ENCODE peak calls at places on chromosomes 1 and 21, in four cellular contexts. One of them, this sample, is unnamed. For H3K36me3, the result is how much of the 10 kb centered on the place peaks cover.

GRCh38 chr21:25561668-25562641 is 45.3 kb downstream of the MRPL39 start:
- DNase-seq in left lung: peak
- DNase-seq in mammary epithelial cell: no peak
- DNase-seq in endodermal cell: peak
- DNase-seq in this sample: peak

GRCh38 chr1:54975709-54976108 is 4.7 kb upstream of the TMEM61 start:
- DNase-seq in mammary epithelial cell: no peak
- DNase-seq in left lung: no peak
- DNase-seq in endodermal cell: peak
- DNase-seq in this sample: no peak

GRCh38 chr1:245934409-245934808 is 572.7 kb downstream of the SMYD3 start:
- DNase-seq in mammary epithelial cell: no peak
- DNase-seq in left lung: no peak
- DNase-seq in endodermal cell: no peak
- DNase-seq in this sample: no peak

GRCh38 chr1:168507271-168507670 is 36.5 kb downstream of the XCL2 start:
- DNase-seq in mammary epithelial cell: no peak
- DNase-seq in left lung: no peak
- DNase-seq in endodermal cell: no peak
- DNase-seq in this sample: no peak

GRCh38 chr1:16440150-16440479 is 409 bp upstream of the NECAP2 start:
- DNase-seq in endodermal cell: no peak
- DNase-seq in mammary epithelial cell: no peak
- DNase-seq in left lung: no peak
- DNase-seq in this sample: no peak

GRCh38 chr21:28687571-28687970 is 305.1 kb downstream of the LTN1 start:
- DNase-seq in mammary epithelial cell: peak
- DNase-seq in left lung: no peak
- DNase-seq in endodermal cell: no peak
- DNase-seq in this sample: no peak

GRCh38 chr1:180945551-180945950 is 32.9 kb downstream of the KIAA1614 start:
- DNase-seq in endodermal cell: no peak
- DNase-seq in mammary epithelial cell: no peak
- DNase-seq in left lung: no peak
- DNase-seq in this sample: no peak

GRCh38 chr1:197467881-197468280 is 199.8 kb downstream of the CRB1 start:
- DNase-seq in mammary epithelial cell: no peak
- DNase-seq in endodermal cell: no peak
- DNase-seq in left lung: no peak
- DNase-seq in this sample: no peak

GRCh38 chr1:179217943-179218507 is 11.5 kb downstream of the ABL2 start:
- DNase-seq in left lung: no peak
- DNase-seq in mammary epithelial cell: no peak
- DNase-seq in endodermal cell: no peak
- DNase-seq in this sample: no peak

GRCh38 chr21:37642493-37642892 is 273.8 kb downstream of the KCNJ6 start:
- DNase-seq in mammary epithelial cell: peak
- DNase-seq in left lung: no peak
- DNase-seq in endodermal cell: peak
- DNase-seq in this sample: no peak

GRCh38 chr1:35269190-35269988 is 880 bp downstream of the ZMYM4 start:
- DNase-seq in left lung: no peak
- DNase-seq in mammary epithelial cell: no peak
- DNase-seq in endodermal cell: no peak
- DNase-seq in this sample: no peak

GRCh38 chr1:198638894-198639319 is at the start of gene PTPRC:
- DNase-seq in left lung: no peak
- DNase-seq in mammary epithelial cell: no peak
- DNase-seq in endodermal cell: no peak
- DNase-seq in this sample: no peak

GRCh38 chr1:105396001-105396400 is 1646.3 kb downstream of the AMY1C start:
- DNase-seq in endodermal cell: no peak
- DNase-seq in left lung: no peak
- DNase-seq in mammary epithelial cell: no peak
- DNase-seq in this sample: no peak

GRCh38 chr1:207903767-207904166 is 7.2 kb downstream of the CD34 start:
- DNase-seq in mammary epithelial cell: peak
- DNase-seq in endodermal cell: no peak
- DNase-seq in left lung: no peak
- DNase-seq in this sample: no peak

GRCh38 chr21:31624961-31625491 is 34.5 kb upstream of the SOD1 start:
- DNase-seq in left lung: no peak
- DNase-seq in mammary epithelial cell: no peak
- DNase-seq in endodermal cell: peak
- DNase-seq in this sample: no peak

GRCh38 chr1:201827321-201828281 is 1.4 kb upstream of the IPO9 start:
- DNase-seq in endodermal cell: no peak
- DNase-seq in mammary epithelial cell: no peak
- DNase-seq in left lung: no peak
- DNase-seq in this sample: no peak
- H3K4me3 ChIP-seq in endodermal cell: peak
- H3K4me3 ChIP-seq in mammary epithelial cell: no peak
- H3K4me3 ChIP-seq in left lung: no peak
- H3K4me3 ChIP-seq in this sample: no peak

GRCh38 chr1:108976658-108977057 is 13.4 kb upstream of the CLCC1 start:
- DNase-seq in left lung: no peak
- DNase-seq in mammary epithelial cell: no peak
- DNase-seq in endodermal cell: no peak
- DNase-seq in this sample: no peak
- H3K36me3 ChIP-seq in left lung: half or more
- H3K36me3 ChIP-seq in mammary epithelial cell: under half
- H3K36me3 ChIP-seq in endodermal cell: under half
- H3K36me3 ChIP-seq in this sample: under half

DNA sequence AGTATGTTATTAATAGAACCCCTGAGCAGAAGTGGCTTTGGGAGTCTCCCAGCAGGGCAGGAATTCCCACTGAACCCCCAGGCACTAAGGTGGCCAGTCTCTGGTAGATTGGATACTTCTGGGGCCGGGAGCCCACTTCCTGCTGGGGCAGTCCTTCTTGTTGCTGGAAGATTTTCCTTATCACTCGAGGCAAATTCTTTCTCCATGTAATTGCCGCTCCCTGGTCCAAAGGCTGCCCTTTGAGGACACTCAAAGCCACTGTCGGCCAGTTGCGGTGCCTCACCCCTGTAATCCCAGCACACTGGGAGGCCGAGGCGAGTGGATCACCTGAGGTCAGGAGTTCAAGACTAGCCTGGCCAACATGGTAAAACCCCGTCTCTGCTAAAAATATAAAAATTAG is 22.6 kb upstream of the TNFRSF1B start:
- DNase-seq in left lung: no peak
- DNase-seq in endodermal cell: no peak
- DNase-seq in mammary epithelial cell: no peak
- DNase-seq in this sample: no peak
- H3K4me3 ChIP-seq in left lung: no peak
- H3K4me3 ChIP-seq in endodermal cell: no peak
- H3K4me3 ChIP-seq in mammary epithelial cell: no peak
- H3K4me3 ChIP-seq in this sample: no peak

GRCh38 chr1:1291611-1292441 is 11.6 kb downstream of the SCNN1D start:
- DNase-seq in left lung: peak
- DNase-seq in mammary epithelial cell: peak
- DNase-seq in endodermal cell: peak
- DNase-seq in this sample: no peak
- H3K36me3 ChIP-seq in left lung: under half
- H3K36me3 ChIP-seq in mammary epithelial cell: under half
- H3K36me3 ChIP-seq in endodermal cell: under half
- H3K36me3 ChIP-seq in this sample: under half

GRCh38 chr1:5780324-5780716 is 211.9 kb downstream of the NPHP4 start:
- DNase-seq in mammary epithelial cell: no peak
- DNase-seq in left lung: no peak
- DNase-seq in endodermal cell: peak
- DNase-seq in this sample: no peak

GRCh38 chr1:5781079-5781478 is 211.1 kb downstream of the NPHP4 start:
- DNase-seq in endodermal cell: no peak
- DNase-seq in left lung: no peak
- DNase-seq in mammary epithelial cell: no peak
- DNase-seq in this sample: no peak

DNA sequence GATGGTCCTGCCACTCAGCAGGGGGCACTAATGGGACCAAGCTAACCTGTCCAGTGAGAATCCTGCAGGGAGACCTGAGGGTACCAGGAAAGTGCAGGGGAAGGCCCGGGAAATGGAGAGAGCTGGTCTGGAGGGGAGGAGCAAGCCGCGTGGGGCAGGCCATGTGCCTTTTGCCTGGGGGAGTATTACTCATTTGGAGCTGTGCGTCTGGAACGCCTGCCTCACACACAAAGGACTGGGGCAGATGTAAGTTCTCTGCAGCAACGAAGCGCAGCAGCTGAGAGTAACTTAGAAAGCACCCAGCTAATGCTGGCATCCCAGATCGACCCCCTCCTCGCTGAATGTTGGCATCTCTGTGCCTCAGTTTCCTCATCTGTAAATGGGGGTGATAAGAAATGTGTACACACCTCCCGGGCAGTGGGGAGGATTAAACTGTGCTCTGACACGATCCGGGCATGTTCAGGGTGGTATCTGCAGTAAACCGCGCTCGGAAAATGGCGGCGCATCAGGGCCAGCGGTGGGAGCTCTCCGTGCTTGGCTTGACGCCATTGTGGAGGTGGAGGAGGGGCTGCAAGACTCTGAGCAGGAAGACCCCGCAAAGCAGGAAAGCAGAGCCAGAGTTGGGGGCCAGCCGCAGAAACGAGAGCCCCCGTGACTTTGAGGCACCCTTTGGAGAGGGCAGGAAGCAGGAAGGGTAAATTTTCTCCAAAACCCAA is 212.5 kb downstream of the NPHP4 start:
- DNase-seq in endodermal cell: no peak
- DNase-seq in left lung: no peak
- DNase-seq in mammary epithelial cell: no peak
- DNase-seq in this sample: peak
- H3K4me3 ChIP-seq in endodermal cell: no peak
- H3K4me3 ChIP-seq in left lung: no peak
- H3K4me3 ChIP-seq in mammary epithelial cell: no peak
- H3K4me3 ChIP-seq in this sample: no peak

GRCh38 chr21:35449846-35450245 is 400.7 kb upstream of the RUNX1 start:
- DNase-seq in mammary epithelial cell: no peak
- DNase-seq in endodermal cell: no peak
- DNase-seq in left lung: no peak
- DNase-seq in this sample: no peak

GRCh38 chr21:35448876-35449599 is 399.9 kb upstream of the RUNX1 start:
- DNase-seq in left lung: no peak
- DNase-seq in mammary epithelial cell: no peak
- DNase-seq in endodermal cell: no peak
- DNase-seq in this sample: no peak

GRCh38 chr21:35450830-35451229 is 401.7 kb upstream of the RUNX1 start:
- DNase-seq in left lung: no peak
- DNase-seq in endodermal cell: no peak
- DNase-seq in mammary epithelial cell: no peak
- DNase-seq in this sample: no peak
- H3K36me3 ChIP-seq in left lung: under half
- H3K36me3 ChIP-seq in endodermal cell: under half
- H3K36me3 ChIP-seq in mammary epithelial cell: under half
- H3K36me3 ChIP-seq in this sample: under half

GRCh38 chr1:2212167-2212541 is 16.0 kb upstream of the SKI start:
- DNase-seq in mammary epithelial cell: no peak
- DNase-seq in endodermal cell: no peak
- DNase-seq in left lung: no peak
- DNase-seq in this sample: no peak

GRCh38 chr1:2210786-2211185 is 16.2 kb upstream of the FAAP20 start:
- DNase-seq in mammary epithelial cell: no peak
- DNase-seq in endodermal cell: peak
- DNase-seq in left lung: no peak
- DNase-seq in this sample: no peak

GRCh38 chr1:2214541-2215241 is 13.4 kb upstream of the SKI start:
- DNase-seq in endodermal cell: peak
- DNase-seq in mammary epithelial cell: no peak
- DNase-seq in left lung: no peak
- DNase-seq in this sample: no peak

GRCh38 chr1:2213576-2214505 is 14.3 kb upstream of the SKI start:
- DNase-seq in left lung: peak
- DNase-seq in mammary epithelial cell: no peak
- DNase-seq in endodermal cell: peak
- DNase-seq in this sample: no peak

DNA sequence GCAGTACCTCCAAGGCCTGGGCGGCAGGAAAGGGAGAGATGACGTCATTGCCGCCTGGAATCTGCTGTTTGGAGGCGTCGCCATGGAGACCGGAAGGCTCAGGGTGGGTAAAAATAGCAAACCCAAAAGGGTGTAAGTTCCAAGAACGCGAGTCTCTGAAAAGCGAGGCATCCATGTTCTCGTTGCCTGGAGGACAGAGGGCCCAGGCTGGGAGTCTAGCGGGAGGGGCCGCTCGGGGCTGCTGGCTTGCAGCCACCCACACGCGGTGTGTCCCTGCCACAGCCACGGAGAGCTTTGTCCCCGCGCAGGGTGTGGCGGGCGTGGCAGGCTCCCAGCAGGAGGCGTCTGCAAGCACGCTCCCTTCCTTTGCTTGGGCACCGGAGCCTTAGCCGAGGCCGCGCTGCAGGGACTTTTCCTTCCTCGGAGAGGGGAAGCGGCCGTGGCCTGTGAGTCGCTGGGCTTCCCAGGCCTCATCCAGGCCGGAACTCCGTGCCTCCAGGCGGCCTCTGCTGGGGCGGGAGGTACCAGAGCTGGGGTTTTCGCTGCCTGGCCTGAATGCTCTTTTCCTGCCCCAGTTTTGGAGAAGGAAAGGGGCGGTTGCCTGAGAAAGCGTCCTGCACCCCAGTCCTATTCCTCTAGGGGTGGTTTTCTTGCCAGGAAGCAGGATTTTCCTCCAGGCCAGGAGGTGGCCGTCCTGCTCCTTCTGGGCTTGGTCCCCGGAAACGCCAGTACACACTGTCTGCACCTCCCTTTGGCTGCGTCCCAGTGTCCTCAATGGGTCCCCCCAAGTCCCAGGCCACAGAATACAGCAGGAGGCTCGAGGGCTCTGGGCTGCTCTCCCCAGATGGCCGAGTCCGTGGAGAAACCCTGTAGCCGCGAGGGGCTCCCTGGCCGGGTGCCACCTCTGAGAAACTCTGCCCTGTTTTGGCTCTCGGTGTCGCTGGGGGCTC is 15.3 kb upstream of the SKI start:
- DNase-seq in left lung: peak
- DNase-seq in endodermal cell: peak
- DNase-seq in mammary epithelial cell: peak
- DNase-seq in this sample: peak
- H3K4me3 ChIP-seq in left lung: no peak
- H3K4me3 ChIP-seq in endodermal cell: no peak
- H3K4me3 ChIP-seq in mammary epithelial cell: peak
- H3K4me3 ChIP-seq in this sample: no peak

GRCh38 chr1:145837658-145838057 is 7.8 kb upstream of the NUDT17 start:
- DNase-seq in mammary epithelial cell: no peak
- DNase-seq in endodermal cell: no peak
- DNase-seq in left lung: no peak
- DNase-seq in this sample: no peak
- H3K36me3 ChIP-seq in mammary epithelial cell: under half
- H3K36me3 ChIP-seq in endodermal cell: half or more
- H3K36me3 ChIP-seq in left lung: half or more
- H3K36me3 ChIP-seq in this sample: half or more

GRCh38 chr21:45085700-45086099 is 11.3 kb downstream of the ADARB1 start:
- DNase-seq in left lung: no peak
- DNase-seq in mammary epithelial cell: no peak
- DNase-seq in endodermal cell: no peak
- DNase-seq in this sample: no peak
- H3K4me3 ChIP-seq in left lung: no peak
- H3K4me3 ChIP-seq in mammary epithelial cell: no peak
- H3K4me3 ChIP-seq in endodermal cell: no peak
- H3K4me3 ChIP-seq in this sample: no peak

This sample was measured in RWPE2.